ENCODE peak calls at places on chromosome 1, in five cellular contexts. Y is HCT116, X is esophagus muscularis mucosa, W is GM12891, I is prostate gland. H is an unnamed sample.

GRCh38 chr1:99648107-99648506 is 2.2 kb downstream of the PALMD start:
- DNase-seq in Y (peak), X (no peak), W (no peak), I (peak), H (no peak)

GRCh38 chr1:3636531-3636930 is 11.7 kb downstream of the TPRG1L start:
- DNase-seq in Y (no peak), X (no peak), W (no peak), I (no peak), H (no peak)

GRCh38 chr1:24052119-24052695 is 59.7 kb downstream of the MYOM3 start:
- DNase-seq in Y (no peak), X (no peak), W (no peak), I (no peak), H (no peak)

GRCh38 chr1:212688338-212689047 is 11.1 kb downstream of the BATF3 start:
- DNase-seq in Y (no peak), X (no peak), W (no peak), I (no peak), H (no peak)

GRCh38 chr1:194618101-194618500 is 1431.7 kb upstream of the B3GALT2 start:
- DNase-seq in Y (no peak), X (no peak), W (no peak), I (no peak), H (no peak)

GRCh38 chr1:37989381-37989930 is 366 bp downstream of the SF3A3 start:
- DNase-seq in Y (no peak), X (no peak), W (no peak), I (no peak), H (no peak)

GRCh38 chr1:221166162-221166500 is 286.9 kb downstream of the HLX start:
- DNase-seq in Y (no peak), X (no peak), W (no peak), I (no peak), H (no peak)

GRCh38 chr1:167043752-167044488 is 46.3 kb downstream of the GPA33 start:
- DNase-seq in Y (no peak), X (peak), W (no peak), I (peak), H (peak)

GRCh38 chr1:29517251-29518080 is 281.1 kb downstream of the PTPRU start:
- DNase-seq in Y (no peak), X (peak), W (no peak), I (no peak), H (no peak)

GRCh38 chr1:187891993-187892392 is 1063.2 kb downstream of the PLA2G4A start:
- DNase-seq in Y (no peak), X (no peak), W (no peak), I (no peak), H (no peak)

GRCh38 chr1:83499998-83500397 is 498.9 kb downstream of the TTLL7 start:
- DNase-seq in Y (no peak), X (no peak), W (no peak), I (no peak), H (no peak)

GRCh38 chr1:50959913-50960844 is at the start of gene FAF1:
- DNase-seq in Y (peak), X (peak), W (peak), I (peak), H (peak)
- TF ChIP-seq POLR2A in Y (peak), X (peak), W (peak), I (no peak), H (peak)

GRCh38 chr1:175073054-175073453 is 5.4 kb downstream of the TNN start:
- DNase-seq in Y (no peak), X (peak), W (no peak), I (no peak), H (no peak)
- TF ChIP-seq POLR2AphosphoS5 in Y (no peak), X (peak), W (no peak), I (no peak), H (no peak)

DNA sequence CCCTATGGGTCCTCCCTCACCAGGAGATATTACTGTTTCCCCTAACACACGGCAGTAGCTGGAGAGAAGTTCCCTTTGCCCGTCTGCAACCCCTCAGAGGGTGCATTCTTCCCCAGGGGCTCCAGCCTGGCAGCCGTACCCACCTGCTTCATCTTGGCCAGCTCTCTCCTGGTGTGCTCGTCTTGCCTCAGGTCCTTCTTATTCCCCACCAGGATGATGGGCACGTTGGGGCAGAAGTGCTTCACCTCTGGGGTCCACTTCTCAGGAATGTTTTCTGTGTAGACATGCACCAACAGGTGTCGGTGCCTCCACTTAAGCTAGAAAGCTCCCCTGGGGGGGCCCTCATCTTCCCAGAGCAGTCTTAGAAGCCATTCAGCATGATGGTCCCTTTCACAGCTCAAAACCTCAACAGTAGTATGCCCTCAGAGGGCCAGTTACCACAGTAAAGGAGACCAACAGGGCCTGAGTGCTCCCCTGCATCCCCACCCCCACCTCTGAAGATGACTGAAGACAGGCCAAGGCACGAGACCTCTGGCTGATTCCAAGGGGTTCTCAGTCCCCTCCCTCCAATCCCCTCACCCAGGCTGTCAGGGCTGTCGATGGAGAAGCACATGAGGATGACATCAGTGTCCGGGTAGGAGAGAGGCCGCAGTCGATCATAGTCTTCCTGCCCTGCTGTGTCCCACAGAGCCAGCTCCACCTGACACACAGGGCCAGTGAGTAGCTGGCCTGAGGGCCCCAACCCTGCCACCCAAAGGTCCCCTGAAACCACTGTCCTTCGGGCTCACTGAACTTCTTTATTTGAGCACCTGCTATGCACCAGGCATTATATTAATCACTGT is 4.3 kb downstream of the RHOC start:
- DNase-seq in Y (no peak), X (no peak), W (no peak), I (no peak), H (no peak)
- TF ChIP-seq POLR2A in Y (no peak), X (no peak), W (peak), I (no peak), H (no peak)

GRCh38 chr1:201737350-201738060 is 91.5 kb upstream of the IPO9 start:
- DNase-seq in Y (no peak), X (no peak), W (no peak), I (no peak), H (no peak)
- TF ChIP-seq POLR2AphosphoS5 in Y (no peak), X (peak), W (no peak), I (no peak), H (no peak)

GRCh38 chr1:211605613-211606326 is 26.8 kb upstream of the SLC30A1 start:
- DNase-seq in Y (no peak), X (no peak), W (no peak), I (no peak), H (no peak)

GRCh38 chr1:211609120-211610024 is 30.4 kb upstream of the SLC30A1 start:
- DNase-seq in Y (no peak), X (no peak), W (no peak), I (no peak), H (no peak)

GRCh38 chr1:211606914-211607751 is 28.2 kb upstream of the SLC30A1 start:
- DNase-seq in Y (no peak), X (no peak), W (no peak), I (no peak), H (peak)

GRCh38 chr1:211606327-211606913 is 27.5 kb upstream of the SLC30A1 start:
- DNase-seq in Y (no peak), X (no peak), W (no peak), I (no peak), H (no peak)

DNA sequence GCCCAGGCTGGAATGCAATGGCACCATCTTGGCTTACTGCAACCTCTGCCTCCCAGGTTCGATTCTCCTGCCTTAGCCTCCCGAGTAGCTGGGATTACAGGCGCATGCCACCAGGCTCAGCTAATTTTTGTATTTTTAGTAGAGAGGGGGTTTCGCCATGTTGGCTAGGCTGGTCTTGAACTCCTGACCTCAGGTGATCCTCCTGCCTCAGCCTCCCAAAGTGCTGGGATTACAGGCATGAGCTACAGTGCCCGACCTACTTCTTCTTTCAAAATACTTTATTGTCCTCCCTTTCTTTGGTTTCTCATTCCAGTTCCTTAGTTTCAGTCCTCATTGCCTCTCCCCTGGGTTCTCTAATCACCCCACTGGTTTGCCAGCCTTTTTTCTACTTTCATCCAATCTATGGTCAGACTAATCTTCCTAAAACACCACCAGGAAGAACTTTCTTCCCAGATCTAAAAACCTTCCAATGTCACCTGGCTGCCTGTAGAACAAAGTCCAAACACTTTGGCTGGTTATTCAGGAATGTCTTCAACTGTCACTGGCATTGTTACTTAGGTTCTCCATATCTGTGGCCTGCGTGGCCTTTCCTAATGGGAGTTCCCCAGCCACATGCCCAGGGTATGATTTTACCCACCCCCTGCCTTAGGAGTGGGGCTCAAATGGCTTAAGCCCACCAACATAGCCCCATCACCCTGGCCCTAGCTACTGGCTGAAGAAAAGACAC is 29.0 kb upstream of the SLC30A1 start:
- DNase-seq in Y (no peak), X (no peak), W (no peak), I (no peak), H (no peak)
- TF ChIP-seq POLR2A in Y (no peak), X (no peak), W (no peak), I (no peak), H (no peak)

GRCh38 chr1:96581786-96582185 is 139.8 kb upstream of the PTBP2 start:
- DNase-seq in Y (no peak), X (no peak), W (no peak), I (no peak), H (no peak)
- TF ChIP-seq POLR2AphosphoS5 in Y (no peak), X (no peak), W (no peak), I (no peak), H (no peak)

H was measured in GM12892.